ENCODE peak calls at places on chromosomes 7 and 10, in five cellular contexts. T, X, M, H and Y are unnamed samples.

GRCh38 chr10:3783313-3783689 is 1.7 kb downstream of the KLF6 start:
- DNase-seq in T (peak; percentile 71), X (no peak), M (peak; percentile 23), H (peak; percentile 55), Y (peak; percentile 61)

GRCh38 chr7:130096243-130096827 is 26.0 kb downstream of the KLHDC10 start:
- DNase-seq in T (no peak), X (no peak), M (no peak), H (no peak), Y (no peak)

GRCh38 chr10:112261281-112261822 is 21.8 kb upstream of the TECTB start:
- DNase-seq in T (no peak), X (no peak), M (no peak), H (peak; percentile 3), Y (peak; percentile 45)

GRCh38 chr10:75430000-75430763 is 1.2 kb upstream of the LRMDA start:
- DNase-seq in T (peak; percentile 25), X (no peak), M (peak; percentile 80), H (no peak), Y (no peak)

GRCh38 chr7:508461-509170 is 11.0 kb downstream of the PDGFA start:
- DNase-seq in T (peak; percentile 15), X (no peak), M (no peak), H (no peak), Y (no peak)

GRCh38 chr7:20504060-20504459 is 111.4 kb upstream of the ABCB5 start:
- DNase-seq in T (no peak), X (no peak), M (no peak), H (no peak), Y (no peak)

GRCh38 chr10:13448216-13448615 is 80.6 kb downstream of the BEND7 start:
- DNase-seq in T (no peak), X (no peak), M (no peak), H (no peak), Y (no peak)

GRCh38 chr7:45402480-45403218 is 171.5 kb upstream of the ADCY1 start:
- DNase-seq in T (no peak), X (peak; percentile 14), M (no peak), H (no peak), Y (peak; percentile 17)

GRCh38 chr10:69348824-69349541 is 67.7 kb downstream of the TACR2 start:
- DNase-seq in T (no peak), X (no peak), M (peak; percentile 95), H (no peak), Y (peak; percentile 15)

GRCh38 chr7:66330961-66331360 is 125.8 kb downstream of the TPST1 start:
- DNase-seq in T (no peak), X (no peak), M (no peak), H (no peak), Y (no peak)

GRCh38 chr10:124313374-124313773 is 105.3 kb downstream of the OAT start:
- DNase-seq in T (no peak), X (no peak), M (no peak), H (no peak), Y (no peak)

GRCh38 chr10:21517134-21517982 is 8.1 kb downstream of the SKIDA1 start:
- DNase-seq in T (peak; percentile 60), X (no peak), M (no peak), H (peak; percentile 33), Y (peak; percentile 56)

GRCh38 chr10:32210306-32211045 is 136.5 kb downstream of the EPC1 start:
- DNase-seq in T (peak; percentile 16), X (peak; percentile 39), M (peak; percentile 12), H (peak; percentile 3), Y (peak; percentile 48)

GRCh38 chr10:33653584-33654367 is 319.3 kb upstream of the NRP1 start:
- DNase-seq in T (no peak), X (no peak), M (peak; percentile 45), H (peak; percentile 38), Y (peak; percentile 62)

GRCh38 chr7:20661884-20662283 is 46.4 kb downstream of the ABCB5 start:
- DNase-seq in T (no peak), X (no peak), M (no peak), H (no peak), Y (no peak)

GRCh38 chr10:82889703-82890102 is 1014.7 kb downstream of the NRG3 start:
- DNase-seq in T (no peak), X (no peak), M (no peak), H (no peak), Y (no peak)

GRCh38 chr10:51501396-51501795 is 198.0 kb downstream of the CSTF2T start:
- DNase-seq in T (no peak), X (no peak), M (no peak), H (no peak), Y (no peak)

GRCh38 chr10:33032354-33033254 is 74.6 kb upstream of the ITGB1 start:
- DNase-seq in T (no peak), X (no peak), M (peak; percentile 67), H (no peak), Y (no peak)